ENCODE peak calls at places on chromosome 18, in six cellular contexts. X is IMR-90, C is GM23248, Z is SW480, T is T47D, O is HTR-8/SVneo. V is an unnamed sample.

GRCh38 chr18:76256897-76257500 is 238.0 kb downstream of the ZNF516 start:
- DNase-seq in Z (peak; percentile 22), X (peak; percentile 75), T (peak; percentile 63), O (peak; percentile 3), C (peak; percentile 76), V (peak; percentile 30)

GRCh38 chr18:9697121-9697520 is 11.0 kb upstream of the RAB31 start:
- DNase-seq in O (no peak), X (no peak), Z (no peak), T (no peak), C (no peak), V (no peak)

GRCh38 chr18:48159816-48160215 is 229.4 kb upstream of the SMAD2 start:
- DNase-seq in T (no peak), O (no peak), X (no peak), Z (no peak), C (no peak), V (no peak)

GRCh38 chr18:36186461-36187137 is 698 bp upstream of the MOCOS start:
- DNase-seq in T (peak; percentile 55), C (peak; percentile 59), X (no peak), Z (peak; percentile 30), O (no peak), V (no peak)

GRCh38 chr18:77249583-77250500 is at the start of gene GALR1:
- DNase-seq in Z (no peak), O (no peak), T (no peak), X (no peak), C (peak; percentile 5), V (no peak)

GRCh38 chr18:37188016-37188791 is 359.3 kb downstream of the KIAA1328 start:
- DNase-seq in O (no peak), T (no peak), C (peak; percentile 37), Z (no peak), X (peak; percentile 4), V (no peak)

GRCh38 chr18:56252456-56252855 is 385.9 kb downstream of the TXNL1 start:
- DNase-seq in O (no peak), X (no peak), T (no peak), C (no peak), Z (no peak), V (no peak)

GRCh38 chr18:71252351-71252862 is 963.6 kb downstream of the SOCS6 start:
- DNase-seq in O (no peak), Z (no peak), X (no peak), C (no peak), T (no peak), V (no peak)